ENCODE peak calls at places on chromosome 18, in four cellular contexts. A is K562, G is HepG2, O is GM12878. P is an unnamed sample.

GRCh38 chr18:9943311-9943710 is 29.5 kb downstream of the VAPA start:
- DNase-seq in G (no peak), A (no peak), O (no peak), P (no peak)

GRCh38 chr18:80046961-80047541 is 12.8 kb downstream of the RBFA start:
- DNase-seq in A (no peak), G (no peak), O (no peak), P (no peak)

GRCh38 chr18:50492061-50492460 is 67.8 kb upstream of the MAPK4 start:
- DNase-seq in A (no peak), G (no peak), O (no peak), P (no peak)

GRCh38 chr18:55982992-55983391 is 395.0 kb upstream of the TCF4 start:
- DNase-seq in A (peak; percentile 57), O (no peak), G (no peak), P (no peak)

GRCh38 chr18:33746261-33746660 is 168.2 kb downstream of the ASXL3 start:
- DNase-seq in O (no peak), G (no peak), A (no peak), P (no peak)

GRCh38 chr18:67508146-67508545 is 8.4 kb downstream of the DSEL start:
- DNase-seq in G (no peak), O (no peak), A (no peak), P (no peak)

GRCh38 chr18:2146092-2146491 is 425.2 kb downstream of the METTL4 start:
- DNase-seq in O (no peak), A (no peak), G (no peak), P (no peak)

GRCh38 chr18:56248613-56249235 is 389.7 kb downstream of the TXNL1 start:
- DNase-seq in A (no peak), G (no peak), O (peak; percentile 40), P (no peak)

GRCh38 chr18:33459612-33460011 is 19.1 kb upstream of the CCDC178 start:
- DNase-seq in A (no peak), O (no peak), G (no peak), P (no peak)

GRCh38 chr18:79252904-79253633 is 142.7 kb upstream of the NFATC1 start:
- DNase-seq in A (no peak), O (no peak), G (peak; percentile 5), P (no peak)

GRCh38 chr18:71442830-71443229 is 1101.3 kb downstream of the CBLN2 start:
- DNase-seq in O (no peak), G (no peak), A (no peak), P (no peak)

GRCh38 chr18:57969824-57970223 is 74.2 kb upstream of the NEDD4L start:
- DNase-seq in O (no peak), A (no peak), G (no peak), P (no peak)

GRCh38 chr18:55777666-55778304 is 189.8 kb upstream of the TCF4 start:
- DNase-seq in G (no peak), A (no peak), O (no peak), P (no peak)

GRCh38 chr18:56475250-56475649 is 163.1 kb downstream of the TXNL1 start:
- DNase-seq in G (no peak), O (no peak), A (no peak), P (no peak)

GRCh38 chr18:47935321-47935720 is 4.9 kb upstream of the SMAD2 start:
- DNase-seq in A (no peak), O (no peak), G (no peak), P (no peak)

GRCh38 chr18:74609535-74609934 is 11.9 kb downstream of the ZNF407 start:
- DNase-seq in A (no peak), G (no peak), O (no peak), P (no peak)

GRCh38 chr18:65754121-65754520 is 3.3 kb downstream of the CDH7 start:
- DNase-seq in A (no peak), G (no peak), O (no peak), P (no peak)

GRCh38 chr18:2139676-2140075 is 431.6 kb downstream of the METTL4 start:
- DNase-seq in G (no peak), A (no peak), O (no peak), P (no peak)

GRCh38 chr18:65753520-65753919 is 2.7 kb downstream of the CDH7 start:
- DNase-seq in A (peak; percentile 5), O (no peak), G (peak; percentile 31), P (peak; percentile 53)

GRCh38 chr18:41955688-41956087 is 654 bp downstream of the PIK3C3 start:
- DNase-seq in O (no peak), A (peak; percentile 33), G (no peak), P (no peak)

GRCh38 chr18:3857544-3857943 is 407.6 kb downstream of the TGIF1 start:
- DNase-seq in A (no peak), G (no peak), O (no peak), P (no peak)

GRCh38 chr18:63028380-63028779 is 291.2 kb downstream of the BCL2 start:
- DNase-seq in O (no peak), G (no peak), A (no peak), P (no peak)

GRCh38 chr18:78797499-78797898 is 182.1 kb upstream of the SALL3 start:
- DNase-seq in O (no peak), G (no peak), A (no peak), P (no peak)

GRCh38 chr18:532023-532422 is 31.5 kb upstream of the COLEC12 start:
- DNase-seq in A (no peak), O (no peak), G (no peak), P (no peak)

GRCh38 chr18:525066-525797 is 24.7 kb upstream of the COLEC12 start:
- DNase-seq in A (peak; percentile 20), O (no peak), G (no peak), P (no peak)

GRCh38 chr18:524496-524895 is 24.0 kb upstream of the COLEC12 start:
- DNase-seq in A (no peak), G (no peak), O (no peak), P (no peak)

GRCh38 chr18:527136-527535 is 26.6 kb upstream of the COLEC12 start:
- DNase-seq in G (no peak), O (no peak), A (no peak), P (no peak)

GRCh38 chr18:526681-527080 is 26.2 kb upstream of the COLEC12 start:
- DNase-seq in G (no peak), A (no peak), O (no peak), P (no peak)
- TF ChIP-seq ETV6 in G (no peak), A (no peak), O (no peak), P (no peak)

GRCh38 chr18:48950536-48951447 is at the start of gene SMAD7:
- DNase-seq in G (no peak), A (no peak), O (no peak), P (no peak)

GRCh38 chr18:48949606-48950535 is 894 bp downstream of the SMAD7 start:
- DNase-seq in G (no peak), O (no peak), A (no peak), P (peak; percentile 66)

GRCh38 chr18:48948112-48949050 is 2.4 kb downstream of the SMAD7 start:
- DNase-seq in A (peak; percentile 75), O (no peak), G (peak; percentile 94), P (peak; percentile 63)

GRCh38 chr18:48947583-48947982 is 3.2 kb downstream of the SMAD7 start:
- DNase-seq in O (no peak), A (no peak), G (no peak), P (no peak)

GRCh38 chr18:48949051-48949605 is 1.6 kb downstream of the SMAD7 start:
- DNase-seq in A (no peak), G (no peak), O (no peak), P (no peak)
- TF ChIP-seq ETV6 in A (no peak), G (no peak), O (no peak), P (no peak)

GRCh38 chr18:35619468-35619867 is 37.9 kb downstream of the GALNT1 start:
- DNase-seq in G (no peak), O (no peak), A (no peak), P (no peak)
- TF ChIP-seq ETV6 in G (no peak), O (no peak), A (no peak), P (no peak)

GRCh38 chr18:27956001-27956400 is 220.9 kb downstream of the CDH2 start:
- DNase-seq in G (no peak), A (no peak), O (no peak), P (no peak)

GRCh38 chr18:27952741-27953140 is 224.2 kb downstream of the CDH2 start:
- DNase-seq in O (no peak), A (no peak), G (peak; percentile 16), P (no peak)

GRCh38 chr18:27948981-27949380 is 227.9 kb downstream of the CDH2 start:
- DNase-seq in O (no peak), A (no peak), G (no peak), P (no peak)

GRCh38 chr18:27959101-27959500 is 217.8 kb downstream of the CDH2 start:
- DNase-seq in G (no peak), A (no peak), O (no peak), P (no peak)

DNA sequence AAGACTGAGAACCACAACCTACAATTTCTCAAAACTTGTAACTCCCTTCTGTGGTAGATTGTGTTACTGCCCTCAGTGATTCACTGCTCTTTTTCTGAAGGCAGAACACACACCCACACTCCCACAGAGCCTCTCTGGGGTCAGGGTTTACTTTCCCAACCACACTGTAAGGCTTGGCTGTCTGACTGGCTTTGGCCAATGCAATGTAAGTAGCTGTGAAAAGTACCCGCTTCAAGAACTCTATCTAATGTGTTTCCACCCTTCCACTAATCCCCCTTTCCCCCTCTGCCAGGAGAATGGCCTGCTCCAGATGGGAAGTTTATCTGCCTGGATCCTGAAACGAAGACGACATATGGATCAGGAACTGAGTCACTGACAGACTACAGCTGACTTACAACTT is 222.7 kb downstream of the CDH2 start:
- DNase-seq in G (no peak), A (no peak), O (no peak), P (no peak)
- TF ChIP-seq ETV6 in G (no peak), A (no peak), O (no peak), P (no peak)